ENCODE peak calls at places on chromosomes 11 and 22, in eight cellular contexts. L, N, K, X, F, W, Y and P are unnamed samples.

GRCh38 chr11:113369411-113369810 is 18.2 kb upstream of the ANKK1 start:
- DNase-seq in F (no peak), X (no peak), Y (no peak), K (no peak), L (no peak), N (no peak), W (no peak), P (no peak)

GRCh38 chr22:41517172-41518047 is 26.9 kb downstream of the POLR3H start:
- DNase-seq in Y (peak; percentile 33), F (peak; percentile 77), K (peak; percentile 52), W (peak; percentile 25), L (peak; percentile 34), N (peak; percentile 84), X (no peak), P (peak; percentile 81)

GRCh38 chr11:9150501-9150900 is 59.1 kb upstream of the SCUBE2 start:
- DNase-seq in K (no peak), F (no peak), W (no peak), Y (no peak), N (no peak), L (peak; percentile 79), X (no peak), P (no peak)

GRCh38 chr22:49608660-49609059 is 219.0 kb downstream of the BRD1 start:
- DNase-seq in F (no peak), W (no peak), N (no peak), L (no peak), Y (no peak), X (peak; percentile 34), K (no peak), P (no peak)

GRCh38 chr11:2387266-2387982 is 10.3 kb downstream of the CD81 start:
- DNase-seq in F (no peak), L (no peak), N (no peak), Y (no peak), X (no peak), W (no peak), K (no peak), P (no peak)

GRCh38 chr11:106288988-106289387 is 211.5 kb downstream of the AASDHPPT start:
- DNase-seq in N (no peak), L (no peak), F (no peak), X (no peak), W (no peak), Y (no peak), K (no peak), P (no peak)

GRCh38 chr11:12674571-12674935 is 332 bp downstream of the TEAD1 start:
- DNase-seq in N (no peak), X (no peak), L (no peak), F (no peak), K (no peak), W (no peak), Y (no peak), P (no peak)

GRCh38 chr11:12862761-12863469 is 146.2 kb upstream of the RASSF10 start:
- DNase-seq in Y (no peak), W (no peak), L (peak; percentile 78), X (no peak), K (peak; percentile 20), N (peak; percentile 50), F (no peak), P (no peak)

GRCh38 chr11:110712643-110713468 is 619 bp upstream of the ARHGAP20 start:
- DNase-seq in L (peak; percentile 20), F (peak; percentile 32), X (no peak), W (peak; percentile 5), N (peak; percentile 8), Y (peak; percentile 6), K (no peak), P (no peak)

GRCh38 chr22:49014227-49015201 is 813.2 kb downstream of the BRD1 start:
- DNase-seq in K (no peak), N (no peak), L (no peak), W (no peak), F (no peak), Y (no peak), X (peak; percentile 38), P (peak; percentile 55)

GRCh38 chr11:121553806-121554205 is 101.0 kb upstream of the SORL1-AS1 start:
- DNase-seq in K (peak; percentile 68), Y (peak; percentile 96), L (peak; percentile 16), N (peak; percentile 80), X (no peak), W (no peak), F (no peak), P (no peak)

GRCh38 chr11:134079317-134079716 is 10.4 kb downstream of the JAM3 start:
- DNase-seq in N (no peak), L (no peak), K (no peak), W (no peak), F (no peak), Y (no peak), X (no peak), P (no peak)

GRCh38 chr11:122149232-122149631 is 33.2 kb upstream of the BLID start:
- DNase-seq in K (no peak), W (no peak), N (no peak), X (no peak), F (no peak), Y (no peak), L (no peak), P (no peak)

GRCh38 chr22:26172389-26172990 is 3.2 kb downstream of the SEZ6L start:
- DNase-seq in F (no peak), L (peak; percentile 20), K (peak; percentile 22), N (peak; percentile 70), X (no peak), W (peak; percentile 18), Y (peak; percentile 37), P (no peak)

GRCh38 chr11:26805001-26805400 is 83.1 kb upstream of the SLC5A12 start:
- DNase-seq in K (no peak), X (no peak), W (no peak), L (no peak), N (no peak), F (no peak), Y (no peak), P (no peak)

GRCh38 chr22:24578355-24579241 is 14.3 kb downstream of the LRRC75B start:
- DNase-seq in W (no peak), K (peak; percentile 55), L (no peak), F (no peak), N (no peak), X (no peak), Y (no peak), P (no peak)
- H3K27ac ChIP-seq in W (no peak overlapping the region), K (peak overlapping the region; percentile 76), L (no peak overlapping the region), F (peak overlapping the region; percentile 37), N (peak overlapping the region; percentile 43), X (no peak overlapping the region), Y (no peak overlapping the region), P (no peak overlapping the region)

DNA sequence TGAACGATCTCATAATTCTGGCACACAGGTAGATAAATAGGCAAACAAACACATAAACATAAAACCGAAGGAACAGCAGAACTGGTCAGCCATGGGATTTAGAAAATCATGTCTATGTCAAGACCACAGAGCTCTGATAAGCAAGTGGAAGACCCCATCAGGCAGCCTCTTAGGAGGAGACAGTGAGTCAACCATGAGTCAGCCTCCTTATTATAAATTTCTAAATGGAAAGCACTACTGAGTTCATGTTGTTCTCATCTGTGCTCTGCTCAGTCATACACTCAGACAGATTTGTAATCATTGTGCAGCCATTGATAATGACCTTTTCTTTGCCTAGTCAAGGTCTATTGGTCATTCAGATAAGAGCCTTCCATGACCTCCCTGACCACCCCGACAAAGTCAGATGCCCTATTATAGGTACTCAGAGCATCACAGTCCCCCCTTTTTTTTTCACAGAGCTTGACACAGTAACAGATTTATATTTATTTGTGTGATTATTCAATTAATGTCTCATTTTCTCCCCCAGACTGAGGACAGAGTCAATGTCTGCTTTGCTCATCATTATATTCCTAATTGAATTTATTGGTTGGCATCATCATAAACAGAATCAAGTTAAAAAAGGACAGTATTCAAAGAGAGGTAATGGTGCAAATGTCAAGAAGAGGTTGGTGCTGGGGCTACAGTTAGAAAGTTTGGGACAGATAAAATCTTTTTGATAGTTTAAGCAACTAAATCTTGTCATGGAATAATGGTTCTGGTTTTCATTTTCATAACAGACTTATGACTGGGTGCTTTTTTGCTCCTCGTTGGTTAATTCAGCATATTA is 579.7 kb upstream of the CCDC90B start:
- DNase-seq in F (no peak), K (peak; percentile 2), L (peak; percentile 89), X (no peak), N (no peak), W (no peak), Y (no peak), P (no peak)
- H3K27ac ChIP-seq in F (no peak overlapping the region), K (no peak overlapping the region), L (peak overlapping the region; percentile 60), X (no peak overlapping the region), N (no peak overlapping the region), W (no peak overlapping the region), Y (no peak overlapping the region), P (no peak overlapping the region)

DNA sequence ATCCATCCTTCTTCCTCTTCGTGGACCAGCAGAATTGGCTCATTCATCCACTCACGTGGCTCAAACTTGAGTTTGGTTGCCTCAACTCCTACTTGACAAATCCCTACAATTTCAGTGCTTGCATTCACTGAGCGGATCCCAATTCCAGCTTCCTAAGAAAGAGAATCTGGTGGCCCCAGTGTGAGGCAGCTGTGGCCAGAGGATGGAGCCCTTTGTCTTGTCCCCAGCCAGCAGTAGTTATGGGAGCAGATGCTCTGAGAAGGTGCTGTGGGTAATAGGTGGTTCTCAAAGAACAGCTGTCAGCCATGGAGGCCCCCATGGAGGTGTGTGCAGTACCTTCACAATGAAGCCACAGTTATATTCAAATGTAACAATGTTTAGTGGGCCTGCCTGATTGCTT is 39.3 kb downstream of the KREMEN1 start:
- DNase-seq in K (no peak), F (no peak), N (no peak), Y (no peak), L (no peak), X (no peak), W (no peak), P (no peak)
- H3K27ac ChIP-seq in K (no peak overlapping the region), F (no peak overlapping the region), N (no peak overlapping the region), Y (no peak overlapping the region), L (no peak overlapping the region), X (no peak overlapping the region), W (no peak overlapping the region), P (no peak overlapping the region)

GRCh38 chr11:35187996-35188395 is 49.0 kb downstream of the CD44 start:
- DNase-seq in N (no peak), K (no peak), Y (no peak), X (no peak), L (no peak), F (no peak), W (no peak), P (no peak)

GRCh38 chr11:35182317-35182939 is 43.5 kb downstream of the CD44 start:
- DNase-seq in W (no peak), X (no peak), K (no peak), F (no peak), Y (no peak), N (no peak), L (no peak), P (no peak)

GRCh38 chr11:35180311-35181233 is 41.6 kb downstream of the CD44 start:
- DNase-seq in W (no peak), L (no peak), F (no peak), X (no peak), Y (no peak), K (no peak), N (no peak), P (no peak)

GRCh38 chr11:35183526-35183925 is 44.6 kb downstream of the CD44 start:
- DNase-seq in Y (no peak), F (no peak), K (no peak), W (no peak), L (no peak), N (no peak), X (no peak), P (no peak)

DNA sequence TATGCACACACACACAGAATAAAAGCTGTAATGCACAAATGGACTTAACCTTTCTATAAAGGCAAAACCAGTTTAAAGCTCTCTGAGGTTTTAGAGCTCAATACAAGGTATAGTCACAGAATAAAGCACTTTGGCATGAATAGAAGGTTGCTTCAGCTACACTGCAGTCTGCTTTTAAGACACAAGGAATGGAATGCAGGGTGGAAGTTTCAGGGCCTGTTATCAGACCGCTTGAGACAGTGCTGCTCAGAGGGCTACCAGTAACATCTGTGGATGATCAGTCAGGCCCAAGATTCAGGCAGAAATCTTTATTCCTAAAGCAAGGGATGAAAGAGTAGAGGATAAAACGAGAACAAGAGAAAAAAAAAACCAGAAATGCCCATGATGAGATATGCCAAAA is 46.7 kb downstream of the CD44 start:
- DNase-seq in L (peak; percentile 38), Y (no peak), W (no peak), N (no peak), X (no peak), F (no peak), K (no peak), P (no peak)
- H3K27ac ChIP-seq in L (no peak overlapping the region), Y (no peak overlapping the region), W (no peak overlapping the region), N (no peak overlapping the region), X (no peak overlapping the region), F (no peak overlapping the region), K (no peak overlapping the region), P (no peak overlapping the region)